ENCODE peak calls at places on chromosome 5, in six cellular contexts. L, T, Y, F, Q and O are unnamed samples. For H3K4me1, the result is how much of the 10 kb centered on the place peaks cover.

GRCh38 chr5:142046191-142046590 is 33.4 kb upstream of the GNPDA1 start:
- DNase-seq in T (no peak), F (no peak), Y (peak), L (no peak), Q (no peak), O (no peak)

GRCh38 chr5:126414874-126415502 is 8.2 kb upstream of the GRAMD2B start:
- DNase-seq in F (no peak), Q (no peak), Y (peak), L (peak), T (no peak), O (no peak)

GRCh38 chr5:142364251-142365145 is 39.7 kb upstream of the SPRY4 start:
- DNase-seq in T (no peak), Q (peak), Y (peak), F (no peak), L (no peak), O (no peak)

GRCh38 chr5:149420509-149421371 is 41.6 kb upstream of the IL17B start:
- DNase-seq in L (no peak), T (peak), Y (peak), F (no peak), Q (peak), O (no peak)

GRCh38 chr5:73160239-73160671 is 12.7 kb upstream of the TMEM174 start:
- DNase-seq in Y (no peak), F (no peak), Q (no peak), L (no peak), T (no peak), O (no peak)

GRCh38 chr5:132677191-132677590 is 3.4 kb downstream of the IL4 start:
- DNase-seq in Y (peak), Q (peak), T (peak), L (peak), F (peak), O (peak)

GRCh38 chr5:65892801-65893200 is 33.6 kb upstream of the ERBIN start:
- DNase-seq in F (no peak), Q (no peak), L (no peak), Y (no peak), T (no peak), O (no peak)

GRCh38 chr5:75006821-75007536 is 45.4 kb downstream of the GCNT4 start:
- DNase-seq in T (no peak), Y (no peak), Q (no peak), L (no peak), F (no peak), O (peak)

GRCh38 chr5:39446231-39446630 is 21.5 kb upstream of the DAB2 start:
- DNase-seq in L (peak), T (no peak), F (no peak), Q (no peak), Y (no peak), O (no peak)

GRCh38 chr5:58687595-58687994 is 104.7 kb downstream of the RAB3C start:
- DNase-seq in Y (no peak), F (no peak), T (no peak), Q (no peak), L (no peak), O (no peak)

GRCh38 chr5:66807743-66808142 is 211.6 kb downstream of the MAST4 start:
- DNase-seq in Q (no peak), L (peak), Y (no peak), T (no peak), F (peak), O (no peak)

GRCh38 chr5:148956632-148957385 is 106.1 kb downstream of the SH3TC2 start:
- DNase-seq in T (peak), L (no peak), F (peak), Q (no peak), Y (no peak), O (no peak)

GRCh38 chr5:158928405-158928804 is 171.3 kb downstream of the EBF1 start:
- DNase-seq in Q (no peak), Y (no peak), T (no peak), F (no peak), L (no peak), O (no peak)

GRCh38 chr5:12840972-12841371 is 936.7 kb upstream of the CTNND2 start:
- DNase-seq in L (no peak), Q (no peak), T (no peak), Y (no peak), F (no peak), O (no peak)

GRCh38 chr5:164362021-164362420 is 856.6 kb downstream of the MAT2B start:
- DNase-seq in F (no peak), Y (no peak), Q (no peak), T (no peak), L (no peak), O (no peak)

GRCh38 chr5:90119531-90119940 is 290.0 kb downstream of the CETN3 start:
- DNase-seq in Y (no peak), F (no peak), L (no peak), T (no peak), Q (no peak), O (no peak)

GRCh38 chr5:32600057-32600622 is 14.8 kb downstream of the SUB1 start:
- DNase-seq in L (peak), Y (no peak), F (no peak), Q (no peak), T (no peak), O (no peak)

GRCh38 chr5:157463081-157463480 is 3.1 kb downstream of the NIPAL4 start:
- DNase-seq in F (no peak), Q (no peak), Y (no peak), T (no peak), L (peak), O (no peak)

GRCh38 chr5:1230551-1230950 is 5.4 kb downstream of the SLC6A18 start:
- DNase-seq in T (no peak), Y (no peak), F (no peak), Q (no peak), L (no peak), O (no peak)

GRCh38 chr5:113059232-113059805 is 82.7 kb downstream of the DCP2 start:
- DNase-seq in Q (no peak), L (peak), T (no peak), Y (no peak), F (no peak), O (no peak)

GRCh38 chr5:157748740-157749461 is 5.4 kb downstream of the LSM11 start:
- DNase-seq in T (no peak), Q (no peak), L (peak), F (no peak), Y (no peak), O (no peak)

GRCh38 chr5:107805819-107806218 is 135.1 kb upstream of the EFNA5 start:
- DNase-seq in Y (no peak), T (no peak), F (no peak), Q (no peak), L (no peak), O (no peak)

GRCh38 chr5:180045889-180046499 is 25.6 kb downstream of the RNF130 start:
- DNase-seq in Y (no peak), Q (no peak), T (no peak), F (no peak), L (no peak), O (no peak)
- H3K27ac ChIP-seq in Y (no peak), Q (no peak), T (no peak), F (no peak), L (no peak), O (no peak)

DNA sequence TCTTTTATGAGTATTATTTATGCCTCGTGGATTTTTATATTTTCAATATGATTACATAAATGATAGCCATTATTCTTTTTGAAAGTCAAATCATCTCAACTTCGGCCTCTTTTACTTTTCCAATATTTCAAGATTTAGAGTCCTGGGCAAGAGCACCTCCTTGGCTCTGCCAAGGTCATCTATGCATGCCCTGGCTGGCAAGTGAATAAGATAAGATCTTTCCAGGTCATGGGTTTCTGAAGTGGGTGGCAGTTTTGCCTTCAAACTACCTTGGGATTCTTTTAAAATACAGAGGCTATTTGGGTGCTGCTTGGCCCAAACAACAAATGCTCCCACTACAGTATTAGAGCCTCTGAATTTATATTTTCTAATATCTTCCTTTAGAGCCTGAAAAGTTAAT is 95.4 kb downstream of the CWC27 start:
- DNase-seq in Q (no peak), F (no peak), Y (no peak), T (no peak), L (no peak), O (no peak)
- H3K4me1 ChIP-seq in Q (under half), F (under half), Y (under half), T (under half), L (under half), O (under half)

DNA sequence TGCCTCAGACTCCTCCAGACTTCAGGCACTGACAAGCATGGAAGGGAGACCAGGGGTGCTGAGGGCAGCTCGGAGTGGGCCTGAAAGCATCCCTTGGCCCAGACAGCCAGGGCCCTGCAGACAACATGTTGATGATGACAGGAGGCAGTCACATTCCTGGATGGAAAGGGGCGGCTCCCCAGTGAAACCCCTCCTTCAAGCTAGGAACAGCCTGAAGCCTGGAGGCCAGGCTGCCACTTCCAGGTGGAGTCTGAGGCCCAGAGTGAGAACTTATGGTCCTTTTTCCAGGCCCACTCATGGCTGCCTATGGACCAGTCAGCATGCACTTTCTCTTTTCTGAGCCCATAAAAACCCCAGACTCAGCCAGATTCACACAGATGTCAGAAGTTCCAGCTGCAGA is 104.2 kb upstream of the HCN1 start:
- DNase-seq in T (no peak), Y (no peak), F (no peak), Q (no peak), L (no peak), O (no peak)
- H3K27ac ChIP-seq in T (no peak), Y (no peak), F (no peak), Q (no peak), L (no peak), O (no peak)

DNA sequence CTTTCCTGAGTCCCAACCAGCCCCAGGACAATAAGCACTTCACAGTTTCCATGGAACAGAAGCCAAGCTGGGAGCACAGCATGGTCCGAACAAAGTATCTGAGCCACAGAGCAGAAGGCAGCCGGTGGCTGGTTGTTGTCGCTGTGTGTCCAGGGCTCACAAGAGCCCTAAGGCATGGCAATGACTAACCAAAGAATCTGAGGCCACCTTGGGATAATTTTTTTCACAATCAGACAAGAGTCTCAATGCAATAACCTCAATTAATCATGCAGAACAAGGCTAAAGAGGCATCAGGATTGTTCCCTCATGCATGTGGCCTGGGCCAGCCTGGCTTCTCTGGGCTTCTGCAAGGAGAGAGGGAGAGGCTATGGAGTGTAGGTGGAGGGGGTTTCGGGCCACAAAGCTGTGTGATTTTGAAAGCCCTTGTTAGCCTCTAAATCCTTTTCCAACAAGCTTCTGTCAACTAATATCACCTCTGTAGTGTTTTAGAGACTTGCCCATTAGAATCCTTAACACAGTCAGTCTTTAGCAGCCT is 323.4 kb downstream of the PIK3R1 start:
- DNase-seq in Y (no peak), L (no peak), Q (no peak), F (no peak), T (no peak), O (no peak)
- H3K4me1 ChIP-seq in Y (under half), L (under half), Q (under half), F (under half), T (under half), O (under half)

GRCh38 chr5:177540438-177540837 is 13.9 kb downstream of the FAM193B start:
- DNase-seq in T (no peak), F (no peak), L (no peak), Q (no peak), Y (no peak), O (no peak)

GRCh38 chr5:177536386-177536785 is 18.0 kb downstream of the FAM193B start:
- DNase-seq in L (no peak), Q (no peak), Y (no peak), F (no peak), T (no peak), O (no peak)

GRCh38 chr5:177537389-177538361 is 16.7 kb downstream of the FAM193B start:
- DNase-seq in L (peak), Q (peak), F (no peak), Y (peak), T (no peak), O (no peak)

GRCh38 chr5:177539411-177539810 is 15.0 kb downstream of the FAM193B start:
- DNase-seq in L (peak), Q (no peak), T (no peak), F (no peak), Y (peak), O (no peak)

GRCh38 chr5:177538876-177539275 is 15.5 kb downstream of the FAM193B start:
- DNase-seq in F (no peak), Y (no peak), T (no peak), L (peak), Q (peak), O (no peak)
- H3K27ac ChIP-seq in F (no peak), Y (peak), T (peak), L (peak), Q (peak), O (peak)

DNA sequence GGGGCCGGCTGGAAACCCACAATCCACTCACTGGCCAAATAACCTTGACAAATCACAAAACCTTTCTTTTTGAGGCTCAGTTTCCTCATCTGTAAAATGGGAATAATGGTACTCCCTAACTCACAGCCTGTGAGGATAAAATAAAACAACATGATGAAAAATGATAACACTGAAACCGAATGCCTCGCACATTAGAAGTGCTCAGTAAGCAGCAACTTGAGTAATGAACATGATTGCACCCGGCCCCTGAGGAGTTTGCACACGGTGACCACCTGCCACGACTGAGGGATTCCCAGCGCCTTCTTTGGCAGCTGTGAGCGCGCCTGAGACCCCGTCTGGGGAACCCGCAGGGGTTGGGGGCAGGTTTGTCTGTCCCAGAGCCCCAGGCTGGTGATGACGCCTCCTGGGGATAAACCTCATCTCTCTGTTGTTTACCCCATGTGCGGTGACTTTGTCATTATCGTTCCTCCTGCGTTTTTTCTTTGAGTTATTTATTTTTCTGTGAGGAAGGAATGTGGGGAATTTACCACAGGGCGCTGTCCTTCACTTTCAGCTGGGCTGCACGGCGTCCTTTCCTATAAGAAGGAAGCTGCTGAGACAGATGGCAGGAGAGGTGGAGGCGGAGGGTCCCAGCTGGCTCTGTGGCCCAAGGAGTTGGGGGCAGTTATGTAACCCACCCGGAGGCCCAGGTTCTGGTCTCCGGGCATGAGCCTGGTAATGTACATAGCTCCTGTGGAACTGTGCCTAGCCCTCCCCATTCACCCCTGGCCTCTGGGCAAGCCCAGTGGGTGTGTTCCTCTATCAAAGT is 3.0 kb upstream of the SYNPO start:
- DNase-seq in F (peak), Y (no peak), T (peak), L (peak), Q (no peak), O (no peak)
- H3K4me1 ChIP-seq in F (half or more), Y (half or more), T (half or more), L (half or more), Q (half or more), O (half or more)